ENCODE peak calls at places on chromosome 1, in six cellular contexts. F, I, N, T, R and B are unnamed samples.
A peak's percentile ranks its signal among the peaks of the same experiment; 100 is the strongest.

GRCh38 chr1:53414632-53415031 is 44.6 kb upstream of the DMRTB1 start:
- DNase-seq in F (no peak), I (no peak), N (no peak), T (no peak), R (no peak), B (no peak)

GRCh38 chr1:114340906-114341698 is 169.9 kb downstream of the TRIM33 start:
- DNase-seq in F (no peak), I (no peak), N (no peak), T (peak; percentile 25), R (no peak), B (no peak)

GRCh38 chr1:94096797-94097549 is 24.0 kb downstream of the ABCA4 start:
- DNase-seq in F (no peak), I (no peak), N (no peak), T (no peak), R (no peak), B (no peak)

GRCh38 chr1:228003461-228004330 is 3.1 kb upstream of the WNT3A start:
- DNase-seq in F (peak; percentile 4), I (no peak), N (no peak), T (no peak), R (no peak), B (peak; percentile 17)

GRCh38 chr1:165884690-165885304 is 57.4 kb downstream of the UCK2 start:
- DNase-seq in F (no peak), I (no peak), N (peak; percentile 12), T (no peak), R (peak; percentile 10), B (no peak)

GRCh38 chr1:183870351-183871077 is 65.6 kb downstream of the RGL1 start:
- DNase-seq in F (no peak), I (no peak), N (no peak), T (no peak), R (no peak), B (no peak)

GRCh38 chr1:54989968-54990810 is 8.5 kb upstream of the BSND start:
- DNase-seq in F (no peak), I (no peak), N (no peak), T (no peak), R (no peak), B (no peak)

GRCh38 chr1:235207202-235207565 is 46.1 kb upstream of the RBM34 start:
- DNase-seq in F (no peak), I (no peak), N (no peak), T (peak; percentile 60), R (no peak), B (no peak)

GRCh38 chr1:201970334-201971159 is 11.9 kb upstream of the RNPEP start:
- DNase-seq in F (no peak), I (no peak), N (no peak), T (no peak), R (no peak), B (peak; percentile 62)

GRCh38 chr1:7285856-7286454 is 485.1 kb upstream of the VAMP3 start:
- DNase-seq in F (no peak), I (no peak), N (no peak), T (no peak), R (no peak), B (no peak)

GRCh38 chr1:4126731-4127594 is 226.9 kb upstream of the C1orf174 start:
- DNase-seq in F (no peak), I (no peak), N (no peak), T (no peak), R (no peak), B (no peak)

GRCh38 chr1:230094746-230095145 is 27.7 kb downstream of the GALNT2 start:
- DNase-seq in F (no peak), I (no peak), N (no peak), T (no peak), R (no peak), B (no peak)

GRCh38 chr1:109984190-109984455 is 442 bp upstream of the AHCYL1 start:
- DNase-seq in F (no peak), I (no peak), N (no peak), T (no peak), R (no peak), B (no peak)

GRCh38 chr1:247721222-247721621 is 4.8 kb upstream of the OR6F1 start:
- DNase-seq in F (no peak), I (no peak), N (no peak), T (no peak), R (no peak), B (no peak)

GRCh38 chr1:204089044-204089751 is 16.3 kb downstream of the SOX13 start:
- DNase-seq in F (no peak), I (no peak), N (no peak), T (no peak), R (no peak), B (no peak)

GRCh38 chr1:214012418-214012817 is 24.6 kb downstream of the PROX1 start:
- DNase-seq in F (no peak), I (no peak), N (no peak), T (no peak), R (no peak), B (no peak)

GRCh38 chr1:116910379-116911165 is 856 bp downstream of the PTGFRN start:
- DNase-seq in F (peak; percentile 79), I (no peak), N (peak; percentile 48), T (no peak), R (no peak), B (peak; percentile 41)

GRCh38 chr1:228514421-228514820 is 27.2 kb downstream of the RNF187 start:
- DNase-seq in F (no peak), I (no peak), N (no peak), T (no peak), R (no peak), B (no peak)

GRCh38 chr1:80047791-80048190 is 1041.3 kb upstream of the ADGRL4 start:
- DNase-seq in F (no peak), I (no peak), N (no peak), T (no peak), R (no peak), B (no peak)

GRCh38 chr1:46643368-46643775 is 24.8 kb downstream of the ATPAF1 start:
- DNase-seq in F (no peak), I (no peak), N (no peak), T (no peak), R (no peak), B (no peak)

GRCh38 chr1:27957655-27958054 is 2.1 kb upstream of the XKR8 start:
- DNase-seq in F (no peak), I (no peak), N (no peak), T (no peak), R (no peak), B (no peak)
- TF ChIP-seq EZH2phosphoT487 in F (no peak), I (no peak), N (no peak), T (no peak), R (no peak), B (no peak)

GRCh38 chr1:62991152-62991551 is 207.2 kb downstream of the ATG4C start:
- DNase-seq in F (peak; percentile 22), I (no peak), N (no peak), T (no peak), R (no peak), B (no peak)
- TF ChIP-seq EZH2phosphoT487 in F (no peak), I (no peak), N (no peak), T (no peak), R (no peak), B (no peak)

DNA sequence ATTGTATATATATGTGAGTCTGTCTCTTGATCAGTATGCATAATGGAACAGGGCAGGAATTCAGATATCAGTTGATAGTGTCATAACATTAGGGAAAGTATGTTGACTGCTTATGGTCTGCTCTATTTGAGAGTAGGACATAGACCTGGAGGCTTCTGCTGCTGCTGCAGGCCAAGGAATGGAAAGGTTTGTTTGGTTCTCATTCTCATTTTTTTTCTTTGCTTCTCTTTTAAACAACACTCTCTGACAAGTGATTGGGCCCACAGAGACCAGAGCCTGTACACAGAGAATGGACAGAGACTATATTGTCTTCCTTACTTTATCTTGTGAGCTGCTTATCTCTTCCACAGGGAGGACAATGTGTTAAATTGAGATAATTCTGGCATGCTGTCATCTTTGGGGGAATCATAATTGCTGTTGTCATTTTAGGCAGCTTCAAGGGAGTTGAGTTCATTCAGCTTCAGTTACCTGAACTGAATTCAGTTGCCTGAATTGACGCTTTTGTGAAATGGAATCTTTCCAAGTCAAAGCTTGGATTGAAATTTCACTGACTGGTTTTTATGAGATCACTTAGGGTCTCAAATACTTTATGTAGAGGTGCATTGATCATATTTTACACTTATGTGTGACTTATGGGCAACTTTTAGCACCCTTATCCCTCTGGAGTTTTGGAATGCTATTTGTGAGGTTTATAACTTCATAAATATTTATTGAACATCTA is 16.9 kb downstream of the CAP1 start:
- DNase-seq in F (no peak), I (no peak), N (no peak), T (no peak), R (no peak), B (no peak)
- TF ChIP-seq EZH2phosphoT487 in F (no peak), I (no peak), N (no peak), T (no peak), R (no peak), B (no peak)

DNA sequence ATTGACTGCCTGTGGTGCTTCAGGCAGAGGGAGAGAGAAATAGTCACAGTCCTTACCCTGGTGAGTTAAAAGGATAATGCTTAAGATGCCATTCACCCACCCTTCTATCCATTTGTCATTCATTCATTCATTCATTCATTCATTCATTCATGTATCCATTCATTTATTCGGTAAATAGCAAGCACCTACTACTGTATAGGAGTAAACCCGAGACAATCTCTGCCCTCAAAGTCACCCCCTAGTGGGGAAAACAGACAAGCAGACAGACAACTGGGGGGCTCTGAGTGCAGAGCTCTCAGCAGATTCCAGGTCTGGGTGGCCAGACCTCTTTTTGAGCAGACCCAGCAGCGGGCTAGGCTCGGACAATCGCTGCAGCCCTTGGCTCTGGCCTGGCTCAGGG is 14.1 kb upstream of the ACTL8 start:
- DNase-seq in F (peak; percentile 63), I (no peak), N (no peak), T (no peak), R (no peak), B (no peak)
- TF ChIP-seq EZH2phosphoT487 in F (no peak), I (no peak), N (no peak), T (no peak), R (no peak), B (no peak)

GRCh38 chr1:155596864-155597263 is 13.2 kb upstream of the MSTO1 start:
- DNase-seq in F (no peak), I (no peak), N (no peak), T (no peak), R (no peak), B (no peak)
- TF ChIP-seq EZH2phosphoT487 in F (no peak), I (no peak), N (no peak), T (no peak), R (no peak), B (no peak)

DNA sequence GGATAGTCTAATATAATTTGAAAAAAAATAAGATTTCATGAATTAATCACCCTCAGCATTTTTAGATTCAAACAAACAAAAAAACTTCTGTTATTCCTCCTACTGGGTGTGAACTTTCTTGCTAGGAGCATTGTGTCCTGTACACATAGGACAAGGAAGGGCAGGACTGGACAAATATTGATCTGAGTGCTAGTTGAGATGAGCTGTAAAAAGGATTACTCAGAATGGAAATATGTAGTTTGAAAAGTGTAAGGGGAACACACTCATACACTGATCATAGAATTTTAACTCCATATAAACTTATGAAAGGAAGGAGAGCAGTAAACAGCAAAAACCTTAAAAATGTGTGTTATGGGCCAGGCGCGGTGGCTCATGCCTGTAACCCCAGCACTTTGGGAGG is 156.5 kb upstream of the ZNF648 start:
- DNase-seq in F (no peak), I (peak; percentile 22), N (no peak), T (no peak), R (no peak), B (no peak)
- TF ChIP-seq EZH2phosphoT487 in F (no peak), I (no peak), N (no peak), T (no peak), R (no peak), B (no peak)

GRCh38 chr1:100443739-100444571 is 91.6 kb downstream of the CDC14A start:
- DNase-seq in F (no peak), I (no peak), N (no peak), T (peak; percentile 36), R (peak; percentile 33), B (no peak)
- TF ChIP-seq EZH2phosphoT487 in F (no peak), I (no peak), N (no peak), T (no peak), R (no peak), B (no peak)

GRCh38 chr1:200610846-200611245 is 9.7 kb downstream of the KIF14 start:
- DNase-seq in F (no peak), I (no peak), N (no peak), T (no peak), R (no peak), B (no peak)
- TF ChIP-seq EZH2phosphoT487 in F (no peak), I (no peak), N (no peak), T (no peak), R (no peak), B (no peak)